ENCODE peak calls at places on chromosomes 6 and 20, in seven cellular contexts. One of them, this sample, is unnamed.

GRCh38 chr6:168368063-168368835 is 48.7 kb upstream of the DACT2 start:
- DNase-seq in D341Med: no peak
- DNase-seq in heart left ventricle: no peak
- DNase-seq in GOT3: no peak
- DNase-seq in NCI-H1417: no peak
- DNase-seq in AG20443: peak; percentile 61
- DNase-seq in T-helper 9 cell: no peak
- DNase-seq in this sample: no peak

GRCh38 chr6:19433101-19433500 is 404.1 kb upstream of the ID4 start:
- DNase-seq in D341Med: no peak
- DNase-seq in heart left ventricle: no peak
- DNase-seq in GOT3: no peak
- DNase-seq in NCI-H1417: peak; percentile 50
- DNase-seq in AG20443: no peak
- DNase-seq in T-helper 9 cell: no peak
- DNase-seq in this sample: no peak

GRCh38 chr20:58458342-58459057 is 56.7 kb downstream of the APCDD1L start:
- DNase-seq in D341Med: no peak
- DNase-seq in heart left ventricle: no peak
- DNase-seq in GOT3: no peak
- DNase-seq in NCI-H1417: no peak
- DNase-seq in AG20443: no peak
- DNase-seq in T-helper 9 cell: no peak
- DNase-seq in this sample: peak; percentile 71

GRCh38 chr6:151327079-151327478 is 64.3 kb downstream of the ZBTB2 start:
- DNase-seq in D341Med: no peak
- DNase-seq in heart left ventricle: no peak
- DNase-seq in GOT3: no peak
- DNase-seq in NCI-H1417: no peak
- DNase-seq in AG20443: no peak
- DNase-seq in T-helper 9 cell: no peak
- DNase-seq in this sample: no peak

GRCh38 chr20:58233881-58234528 is 5.6 kb upstream of the ANKRD60 start:
- DNase-seq in D341Med: no peak
- DNase-seq in heart left ventricle: no peak
- DNase-seq in GOT3: no peak
- DNase-seq in NCI-H1417: no peak
- DNase-seq in AG20443: peak; percentile 53
- DNase-seq in T-helper 9 cell: peak; percentile 58
- DNase-seq in this sample: peak; percentile 82

GRCh38 chr6:156731436-156731835 is 45.7 kb upstream of the ARID1B start:
- DNase-seq in D341Med: no peak
- DNase-seq in heart left ventricle: no peak
- DNase-seq in GOT3: no peak
- DNase-seq in NCI-H1417: peak; percentile 86
- DNase-seq in AG20443: peak; percentile 52
- DNase-seq in T-helper 9 cell: no peak
- DNase-seq in this sample: peak; percentile 27

GRCh38 chr6:157789861-157790260 is 33.2 kb upstream of the SNX9 start:
- DNase-seq in D341Med: no peak
- DNase-seq in heart left ventricle: no peak
- DNase-seq in GOT3: no peak
- DNase-seq in NCI-H1417: no peak
- DNase-seq in AG20443: no peak
- DNase-seq in T-helper 9 cell: no peak
- DNase-seq in this sample: peak; percentile 28

GRCh38 chr6:112235956-112236355 is 18.4 kb downstream of the LAMA4 start:
- DNase-seq in D341Med: no peak
- DNase-seq in heart left ventricle: no peak
- DNase-seq in GOT3: no peak
- DNase-seq in NCI-H1417: no peak
- DNase-seq in AG20443: no peak
- DNase-seq in T-helper 9 cell: no peak
- DNase-seq in this sample: no peak

GRCh38 chr20:58981564-58982364 is 708 bp downstream of the NELFCD start:
- DNase-seq in D341Med: no peak
- DNase-seq in heart left ventricle: no peak
- DNase-seq in GOT3: no peak
- DNase-seq in NCI-H1417: no peak
- DNase-seq in AG20443: no peak
- DNase-seq in T-helper 9 cell: no peak
- DNase-seq in this sample: no peak

GRCh38 chr6:117502580-117502979 is 20.1 kb downstream of the DCBLD1 start:
- DNase-seq in D341Med: no peak
- DNase-seq in heart left ventricle: no peak
- DNase-seq in GOT3: no peak
- DNase-seq in NCI-H1417: no peak
- DNase-seq in AG20443: no peak
- DNase-seq in T-helper 9 cell: no peak
- DNase-seq in this sample: no peak

GRCh38 chr6:74167506-74167905 is 471.5 kb downstream of the CD109 start:
- DNase-seq in D341Med: no peak
- DNase-seq in heart left ventricle: no peak
- DNase-seq in GOT3: no peak
- DNase-seq in NCI-H1417: no peak
- DNase-seq in AG20443: no peak
- DNase-seq in T-helper 9 cell: no peak
- DNase-seq in this sample: no peak

GRCh38 chr6:5315883-5316282 is 54.6 kb downstream of the FARS2 start:
- DNase-seq in D341Med: no peak
- DNase-seq in heart left ventricle: no peak
- DNase-seq in GOT3: no peak
- DNase-seq in NCI-H1417: no peak
- DNase-seq in AG20443: peak; percentile 61
- DNase-seq in T-helper 9 cell: no peak
- DNase-seq in this sample: peak; percentile 26

GRCh38 chr6:136525586-136526195 is 24.5 kb downstream of the MAP7 start:
- DNase-seq in D341Med: no peak
- DNase-seq in heart left ventricle: no peak
- DNase-seq in GOT3: no peak
- DNase-seq in NCI-H1417: peak; percentile 57
- DNase-seq in AG20443: no peak
- DNase-seq in T-helper 9 cell: no peak
- DNase-seq in this sample: no peak

GRCh38 chr6:52027699-52028098 is 59.7 kb downstream of the PKHD1 start:
- DNase-seq in D341Med: no peak
- DNase-seq in heart left ventricle: no peak
- DNase-seq in GOT3: no peak
- DNase-seq in NCI-H1417: no peak
- DNase-seq in AG20443: no peak
- DNase-seq in T-helper 9 cell: no peak
- DNase-seq in this sample: no peak

GRCh38 chr6:9710574-9710973 is 704.3 kb downstream of the TFAP2A start:
- DNase-seq in D341Med: no peak
- DNase-seq in heart left ventricle: no peak
- DNase-seq in GOT3: no peak
- DNase-seq in NCI-H1417: no peak
- DNase-seq in AG20443: no peak
- DNase-seq in T-helper 9 cell: no peak
- DNase-seq in this sample: no peak

GRCh38 chr6:158226655-158227512 is 58.7 kb downstream of the GTF2H5 start:
- DNase-seq in D341Med: no peak
- DNase-seq in heart left ventricle: peak; percentile 4
- DNase-seq in GOT3: no peak
- DNase-seq in NCI-H1417: no peak
- DNase-seq in AG20443: no peak
- DNase-seq in T-helper 9 cell: no peak
- DNase-seq in this sample: no peak

GRCh38 chr6:39899540-39900295 is 34.5 kb downstream of the MOCS1 start:
- DNase-seq in D341Med: no peak
- DNase-seq in heart left ventricle: no peak
- DNase-seq in GOT3: no peak
- DNase-seq in NCI-H1417: no peak
- DNase-seq in AG20443: no peak
- DNase-seq in T-helper 9 cell: no peak
- DNase-seq in this sample: no peak

GRCh38 chr20:20329564-20329963 is 38.3 kb upstream of the INSM1 start:
- DNase-seq in D341Med: no peak
- DNase-seq in heart left ventricle: no peak
- DNase-seq in GOT3: no peak
- DNase-seq in NCI-H1417: no peak
- DNase-seq in AG20443: no peak
- DNase-seq in T-helper 9 cell: no peak
- DNase-seq in this sample: no peak

GRCh38 chr6:95203153-95203754 is 374.1 kb upstream of the MANEA start:
- DNase-seq in D341Med: peak; percentile 52
- DNase-seq in heart left ventricle: no peak
- DNase-seq in GOT3: no peak
- DNase-seq in NCI-H1417: peak; percentile 22
- DNase-seq in AG20443: no peak
- DNase-seq in T-helper 9 cell: no peak
- DNase-seq in this sample: peak; percentile 33

GRCh38 chr6:149636116-149636515 is 12.4 kb downstream of the KATNA1 start:
- DNase-seq in D341Med: no peak
- DNase-seq in heart left ventricle: no peak
- DNase-seq in GOT3: no peak
- DNase-seq in NCI-H1417: no peak
- DNase-seq in AG20443: no peak
- DNase-seq in T-helper 9 cell: no peak
- DNase-seq in this sample: no peak

GRCh38 chr6:31114970-31115849 is 610 bp downstream of the PSORS1C1 start:
- DNase-seq in D341Med: no peak
- DNase-seq in heart left ventricle: no peak
- DNase-seq in GOT3: no peak
- DNase-seq in NCI-H1417: no peak
- DNase-seq in AG20443: peak; percentile 49
- DNase-seq in T-helper 9 cell: no peak
- DNase-seq in this sample: no peak

GRCh38 chr6:153553627-153554026 is 422.5 kb upstream of the RGS17 start:
- DNase-seq in D341Med: peak; percentile 15
- DNase-seq in heart left ventricle: no peak
- DNase-seq in GOT3: no peak
- DNase-seq in NCI-H1417: peak; percentile 35
- DNase-seq in AG20443: no peak
- DNase-seq in T-helper 9 cell: no peak
- DNase-seq in this sample: no peak

GRCh38 chr20:48841861-48842529 is 14.2 kb upstream of the PREX1 start:
- DNase-seq in D341Med: no peak
- DNase-seq in heart left ventricle: no peak
- DNase-seq in GOT3: no peak
- DNase-seq in NCI-H1417: no peak
- DNase-seq in AG20443: peak; percentile 78
- DNase-seq in T-helper 9 cell: no peak
- DNase-seq in this sample: no peak

This sample was measured in glutamatergic neuron.